ENCODE peak calls at places on chromosomes 5 and 9, in six cellular contexts. W is NCI-H82; U is mesothelial cell of epicardium; S is cardiac fibroblast; T is anterior cingulate cortex; B is activated CD4-positive, alpha-beta T cell treated with anti-CD3 and anti-CD28 coated beads, Interleukin-2, amount 50 U/mL, for 1 hour. Y is an unnamed sample.
A peak's percentile ranks its signal among the peaks of the same experiment; 100 is the strongest.

GRCh38 chr5:16489322-16489791 is 23.8 kb upstream of the ZNF622 start:
- DNase-seq in B (no peak), U (no peak), T (no peak), W (peak; percentile 61), S (peak; percentile 76), Y (peak; percentile 69)

GRCh38 chr5:3741372-3741770 is 145.7 kb downstream of the IRX1 start:
- DNase-seq in U (no peak), B (no peak), W (no peak), T (no peak), S (no peak), Y (no peak)

GRCh38 chr9:76255781-76256455 is 138.3 kb downstream of the RFK start:
- DNase-seq in T (no peak), U (no peak), B (no peak), W (no peak), S (peak; percentile 99), Y (peak; percentile 99)

GRCh38 chr9:135600296-135600805 is 38.8 kb downstream of the PAEP start:
- DNase-seq in T (no peak), W (no peak), S (no peak), U (no peak), B (no peak), Y (no peak)

GRCh38 chr9:93130861-93131481 is 3.1 kb downstream of the NINJ1 start:
- DNase-seq in W (no peak), B (no peak), U (no peak), T (no peak), S (no peak), Y (no peak)

GRCh38 chr5:153352685-153353219 is 137.7 kb upstream of the GRIA1 start:
- DNase-seq in W (no peak), B (peak; percentile 7), U (no peak), T (no peak), S (no peak), Y (no peak)

GRCh38 chr5:67808340-67808739 is 407.2 kb upstream of the PIK3R1 start:
- DNase-seq in U (no peak), T (no peak), B (no peak), W (no peak), S (peak; percentile 77), Y (peak; percentile 5)

GRCh38 chr5:64838376-64838775 is 69.6 kb downstream of the CWC27 start:
- DNase-seq in S (peak; percentile 66), B (no peak), T (no peak), U (no peak), W (no peak), Y (peak; percentile 36)

GRCh38 chr9:76761448-76761847 is 2.8 kb upstream of the PCA3 start:
- DNase-seq in U (no peak), S (peak; percentile 33), T (no peak), W (no peak), B (no peak), Y (peak; percentile 26)

GRCh38 chr9:129458663-129459549 is 162.0 kb downstream of the C9orf50 start:
- DNase-seq in B (peak; percentile 26), W (peak; percentile 74), U (peak; percentile 54), T (no peak), S (no peak), Y (no peak)

GRCh38 chr5:137220523-137220927 is 278.6 kb downstream of the SPOCK1 start:
- DNase-seq in W (peak; percentile 86), U (no peak), B (no peak), S (peak; percentile 95), T (no peak), Y (peak; percentile 84)

GRCh38 chr5:137453476-137454080 is 45.5 kb downstream of the SPOCK1 start:
- DNase-seq in B (no peak), T (no peak), S (peak; percentile 71), W (peak; percentile 21), U (no peak), Y (peak; percentile 81)

GRCh38 chr9:2320126-2320525 is 301.5 kb upstream of the VLDLR start:
- DNase-seq in U (no peak), S (no peak), T (no peak), B (no peak), W (no peak), Y (no peak)

GRCh38 chr5:139390639-139391569 is 1.2 kb upstream of the MZB1 start:
- DNase-seq in W (no peak), B (no peak), S (no peak), T (no peak), U (no peak), Y (no peak)

GRCh38 chr9:124349267-124349666 is 66.0 kb downstream of the PSMB7 start:
- DNase-seq in U (no peak), W (no peak), T (no peak), B (no peak), S (no peak), Y (no peak)

GRCh38 chr5:133691448-133691847 is 79.1 kb upstream of the FSTL4 start:
- DNase-seq in U (no peak), T (no peak), B (no peak), S (no peak), W (no peak), Y (no peak)

GRCh38 chr5:126988021-126988569 is 42.3 kb downstream of the MARCHF3 start:
- DNase-seq in T (no peak), W (peak; percentile 30), U (no peak), S (no peak), B (no peak), Y (no peak)

GRCh38 chr5:147177125-147177840 is 57.5 kb upstream of the STK32A start:
- DNase-seq in U (no peak), T (no peak), W (no peak), B (no peak), S (peak; percentile 57), Y (peak; percentile 72)

GRCh38 chr9:31671011-31671410 is 713.4 kb upstream of the ACO1 start:
- DNase-seq in U (no peak), S (no peak), B (no peak), W (no peak), T (no peak), Y (no peak)

GRCh38 chr9:116713266-116713665 is 26.2 kb downstream of the TRIM32 start:
- DNase-seq in U (no peak), W (no peak), S (no peak), T (no peak), B (no peak), Y (no peak)

GRCh38 chr5:78631931-78632330 is 16.6 kb downstream of the LHFPL2 start:
- DNase-seq in S (no peak), W (no peak), B (no peak), U (no peak), T (no peak), Y (no peak)

GRCh38 chr5:42943931-42944631 is 96.0 kb downstream of the ANXA2R start:
- DNase-seq in T (no peak), B (no peak), S (peak; percentile 33), U (no peak), W (no peak), Y (no peak)

GRCh38 chr5:5341531-5342292 is 80.8 kb upstream of the ICE1 start:
- DNase-seq in W (no peak), U (no peak), S (no peak), B (no peak), T (no peak), Y (peak; percentile 8)

GRCh38 chr9:133035669-133036068 is 4.9 kb downstream of the GTF3C5 start:
- DNase-seq in B (no peak), W (no peak), S (no peak), T (no peak), U (no peak), Y (no peak)

Y was measured in fibroblast of pulmonary artery.